ENCODE peak calls at places on chromosomes 16 and 17, in ten cellular contexts. R is brain pericyte; F is stimulated activated CD4-positive, alpha-beta T cell treated with anti-CD3 and anti-CD28 coated beads, Interleukin-1b, Interleukin-23, amount 100 ng/mL, for 24 hours; Z is left cardiac atrium; W is hypothalamus; D is head of caudate nucleus; M is activated CD8-positive, alpha-beta T cell treated with anti-CD3 and anti-CD28 coated beads, Interleukin-2, amount 10 ng/mL, durations not matched to agents 7 days and 5 days; U is epithelial cell of esophagus; Q is EL; Y is GM20000. K is an unnamed sample.

GRCh38 chr16:12470311-12471229 is 333.1 kb downstream of the CPPED1 start:
- DNase-seq in R (peak; percentile 27), F (no peak), Z (peak; percentile 73), W (no peak), D (no peak), M (no peak), U (no peak), Q (no peak), Y (no peak), K (peak; percentile 21)

GRCh38 chr17:35460354-35460851 is 11.8 kb upstream of the SLFN13 start:
- DNase-seq in R (no peak), F (peak; percentile 25), Z (peak; percentile 45), W (no peak), D (no peak), M (peak; percentile 78), U (peak; percentile 39), Q (no peak), Y (peak; percentile 84), K (no peak)

GRCh38 chr16:29699324-29700219 is 20.6 kb downstream of the QPRT start:
- DNase-seq in R (no peak), F (no peak), Z (no peak), W (no peak), D (no peak), M (no peak), U (no peak), Q (no peak), Y (no peak), K (peak; percentile 24)

GRCh38 chr16:83215417-83216001 is 588.7 kb downstream of the CDH13 start:
- DNase-seq in R (no peak), F (peak; percentile 34), Z (no peak), W (no peak), D (peak; percentile 28), M (peak; percentile 64), U (peak; percentile 48), Q (peak; percentile 37), Y (peak; percentile 49), K (peak; percentile 50)

GRCh38 chr16:57360321-57360935 is 1.8 kb downstream of the CCL22 start:
- DNase-seq in R (no peak), F (no peak), Z (no peak), W (no peak), D (no peak), M (no peak), U (no peak), Q (no peak), Y (no peak), K (no peak)

GRCh38 chr16:66300501-66300900 is 66.0 kb upstream of the CDH5 start:
- DNase-seq in R (no peak), F (no peak), Z (no peak), W (no peak), D (no peak), M (no peak), U (no peak), Q (no peak), Y (no peak), K (no peak)

GRCh38 chr16:86578499-86579267 is at the start of gene FOXL1:
- DNase-seq in R (no peak), F (no peak), Z (peak; percentile 67), W (no peak), D (no peak), M (no peak), U (no peak), Q (peak; percentile 77), Y (no peak), K (peak; percentile 78)

GRCh38 chr16:30757316-30757715 is 4.5 kb downstream of the CFAP119 start:
- DNase-seq in R (no peak), F (no peak), Z (no peak), W (no peak), D (no peak), M (no peak), U (no peak), Q (no peak), Y (no peak), K (no peak)

GRCh38 chr17:79294459-79295071 is 219.9 kb downstream of the ENGASE start:
- DNase-seq in R (no peak), F (peak; percentile 10), Z (peak; percentile 63), W (no peak), D (peak; percentile 20), M (peak; percentile 71), U (peak; percentile 33), Q (peak; percentile 35), Y (peak; percentile 52), K (peak; percentile 45)

GRCh38 chr16:81652798-81653505 is 126.1 kb upstream of the PLCG2 start:
- DNase-seq in R (no peak), F (no peak), Z (no peak), W (no peak), D (no peak), M (no peak), U (no peak), Q (no peak), Y (peak; percentile 71), K (no peak)

GRCh38 chr17:77363821-77364361 is 223.1 kb downstream of the SEC14L1 start:
- DNase-seq in R (no peak), F (peak; percentile 41), Z (peak; percentile 58), W (no peak), D (no peak), M (no peak), U (no peak), Q (peak; percentile 54), Y (no peak), K (no peak)

GRCh38 chr16:59645194-59645593 is 911.1 kb upstream of the GOT2 start:
- DNase-seq in R (no peak), F (no peak), Z (no peak), W (no peak), D (no peak), M (no peak), U (no peak), Q (no peak), Y (no peak), K (no peak)

GRCh38 chr17:8225813-8226535 is 15.6 kb upstream of the AURKB start:
- DNase-seq in R (no peak), F (peak; percentile 69), Z (peak; percentile 44), W (peak; percentile 17), D (peak; percentile 90), M (peak; percentile 84), U (peak; percentile 77), Q (peak; percentile 89), Y (no peak), K (peak; percentile 74)

GRCh38 chr16:68901910-68902309 is 58.6 kb downstream of the TANGO6 start:
- DNase-seq in R (no peak), F (no peak), Z (no peak), W (no peak), D (peak; percentile 23), M (no peak), U (peak; percentile 47), Q (peak; percentile 13), Y (no peak), K (no peak)

GRCh38 chr17:41813039-41813680 is 356 bp downstream of the FKBP10 start:
- DNase-seq in R (no peak), F (no peak), Z (no peak), W (no peak), D (no peak), M (no peak), U (no peak), Q (no peak), Y (no peak), K (no peak)

GRCh38 chr17:82957961-82958491 is 118.2 kb upstream of the ZNF750 start:
- DNase-seq in R (no peak), F (no peak), Z (no peak), W (no peak), D (no peak), M (no peak), U (no peak), Q (no peak), Y (no peak), K (no peak)

GRCh38 chr16:29825145-29826044 is 5.1 kb downstream of the MVP start:
- DNase-seq in R (peak; percentile 80), F (no peak), Z (peak; percentile 67), W (no peak), D (no peak), M (peak; percentile 62), U (no peak), Q (peak; percentile 87), Y (peak; percentile 74), K (peak; percentile 94)

GRCh38 chr17:68453991-68454665 is 3.2 kb downstream of the WIPI1 start:
- DNase-seq in R (no peak), F (no peak), Z (no peak), W (no peak), D (no peak), M (no peak), U (no peak), Q (no peak), Y (no peak), K (no peak)

GRCh38 chr16:87000007-87000406 is 317.2 kb downstream of the C16orf95 start:
- DNase-seq in R (no peak), F (no peak), Z (no peak), W (no peak), D (no peak), M (no peak), U (no peak), Q (no peak), Y (no peak), K (no peak)

GRCh38 chr17:62675260-62675659 is 47.8 kb downstream of the MRC2 start:
- DNase-seq in R (no peak), F (no peak), Z (no peak), W (no peak), D (peak; percentile 59), M (no peak), U (no peak), Q (no peak), Y (no peak), K (no peak)